ENCODE peak calls at places on chromosomes 2 and 18, in five cellular contexts. One of them, this sample, is unnamed.

GRCh38 chr2:71064110-71064611 is 4.3 kb upstream of the NAGK start:
- DNase-seq in suprapubic skin: no peak
- DNase-seq in cardiac muscle cell: no peak
- DNase-seq in cardiac fibroblast: no peak
- DNase-seq in nephron progenitor cell: no peak
- DNase-seq in this sample: no peak

GRCh38 chr2:3198119-3198518 is 179.5 kb downstream of the EIPR1 start:
- DNase-seq in suprapubic skin: no peak
- DNase-seq in cardiac muscle cell: no peak
- DNase-seq in cardiac fibroblast: no peak
- DNase-seq in nephron progenitor cell: peak
- DNase-seq in this sample: no peak

GRCh38 chr18:32308493-32309120 is 118.8 kb downstream of the MEP1B start:
- DNase-seq in suprapubic skin: no peak
- DNase-seq in cardiac muscle cell: peak
- DNase-seq in cardiac fibroblast: peak
- DNase-seq in nephron progenitor cell: no peak
- DNase-seq in this sample: no peak

GRCh38 chr2:129748250-129748649 is 231.2 kb upstream of the RAB6C start:
- DNase-seq in suprapubic skin: peak
- DNase-seq in cardiac muscle cell: no peak
- DNase-seq in cardiac fibroblast: no peak
- DNase-seq in nephron progenitor cell: no peak
- DNase-seq in this sample: no peak

GRCh38 chr2:74583504-74583903 is 29.0 kb downstream of the DOK1 start:
- DNase-seq in suprapubic skin: no peak
- DNase-seq in cardiac muscle cell: peak
- DNase-seq in cardiac fibroblast: peak
- DNase-seq in nephron progenitor cell: no peak
- DNase-seq in this sample: no peak

GRCh38 chr2:158745067-158745865 is 49.9 kb upstream of the DAPL1 start:
- DNase-seq in suprapubic skin: no peak
- DNase-seq in cardiac muscle cell: peak
- DNase-seq in cardiac fibroblast: peak
- DNase-seq in nephron progenitor cell: peak
- DNase-seq in this sample: no peak

GRCh38 chr2:47916437-47916836 is 10.1 kb upstream of the FBXO11 start:
- DNase-seq in suprapubic skin: no peak
- DNase-seq in cardiac muscle cell: no peak
- DNase-seq in cardiac fibroblast: no peak
- DNase-seq in nephron progenitor cell: no peak
- DNase-seq in this sample: no peak

GRCh38 chr18:47899107-47899840 is 31.2 kb downstream of the SMAD2 start:
- DNase-seq in suprapubic skin: no peak
- DNase-seq in cardiac muscle cell: peak
- DNase-seq in cardiac fibroblast: no peak
- DNase-seq in nephron progenitor cell: no peak
- DNase-seq in this sample: no peak

GRCh38 chr2:10489842-10490555 is 41.9 kb upstream of the ODC1 start:
- DNase-seq in suprapubic skin: peak
- DNase-seq in cardiac muscle cell: no peak
- DNase-seq in cardiac fibroblast: no peak
- DNase-seq in nephron progenitor cell: no peak
- DNase-seq in this sample: no peak

GRCh38 chr2:54404270-54404669 is 51.9 kb upstream of the SPTBN1 start:
- DNase-seq in suprapubic skin: no peak
- DNase-seq in cardiac muscle cell: peak
- DNase-seq in cardiac fibroblast: peak
- DNase-seq in nephron progenitor cell: no peak
- DNase-seq in this sample: no peak

GRCh38 chr2:139033300-139033699 is 253.1 kb upstream of the NXPH2 start:
- DNase-seq in suprapubic skin: no peak
- DNase-seq in cardiac muscle cell: peak
- DNase-seq in cardiac fibroblast: peak
- DNase-seq in nephron progenitor cell: no peak
- DNase-seq in this sample: no peak

GRCh38 chr18:32072321-32072720 is 19.4 kb upstream of the RNF138 start:
- DNase-seq in suprapubic skin: no peak
- DNase-seq in cardiac muscle cell: peak
- DNase-seq in cardiac fibroblast: peak
- DNase-seq in nephron progenitor cell: no peak
- DNase-seq in this sample: no peak

GRCh38 chr2:84919885-84920580 is 14.6 kb downstream of the TMSB10 start:
- DNase-seq in suprapubic skin: no peak
- DNase-seq in cardiac muscle cell: peak
- DNase-seq in cardiac fibroblast: peak
- DNase-seq in nephron progenitor cell: no peak
- DNase-seq in this sample: peak

GRCh38 chr2:28991021-28991420 is 9.9 kb downstream of the TOGARAM2 start:
- DNase-seq in suprapubic skin: peak
- DNase-seq in cardiac muscle cell: peak
- DNase-seq in cardiac fibroblast: peak
- DNase-seq in nephron progenitor cell: no peak
- DNase-seq in this sample: no peak

DNA sequence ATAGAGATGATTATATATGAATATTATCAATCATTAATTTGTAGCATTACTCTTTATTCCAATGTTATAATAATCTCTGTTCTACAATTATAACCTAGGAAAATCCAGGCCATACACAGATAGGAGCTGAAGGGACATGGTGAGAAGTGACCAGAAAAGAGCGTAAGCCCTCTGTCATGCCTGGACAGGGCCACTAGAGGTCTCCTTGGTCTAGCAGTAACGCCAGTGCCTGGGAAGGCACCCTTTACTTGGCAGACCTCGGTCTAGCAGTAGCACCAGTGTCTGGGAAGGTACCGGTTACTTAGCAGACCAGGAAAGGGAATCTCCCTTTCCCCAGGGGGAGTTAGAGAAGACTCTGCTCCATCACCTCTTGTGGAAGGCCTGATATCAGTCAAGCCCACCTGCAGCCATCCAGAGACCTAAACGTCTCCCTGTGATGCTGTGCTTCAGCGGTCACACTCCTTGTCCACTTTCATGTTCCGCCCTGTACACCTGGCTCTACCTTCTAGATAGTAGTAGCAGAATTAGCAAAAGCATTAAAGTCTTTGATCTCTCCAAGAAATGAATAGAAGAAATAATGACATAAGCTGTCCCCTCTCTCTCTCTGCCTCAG is 447.5 kb upstream of the FSIP2 start:
- DNase-seq in suprapubic skin: no peak
- DNase-seq in cardiac muscle cell: peak
- DNase-seq in cardiac fibroblast: peak
- DNase-seq in nephron progenitor cell: peak
- DNase-seq in this sample: peak
- TF ChIP-seq CTCF in suprapubic skin: no peak
- TF ChIP-seq CTCF in cardiac muscle cell: peak
- TF ChIP-seq CTCF in cardiac fibroblast: peak
- TF ChIP-seq CTCF in nephron progenitor cell: peak
- TF ChIP-seq CTCF in this sample: peak

GRCh38 chr2:41968182-41968578 is 79.6 kb upstream of the PKDCC start:
- DNase-seq in suprapubic skin: no peak
- DNase-seq in cardiac muscle cell: no peak
- DNase-seq in cardiac fibroblast: no peak
- DNase-seq in nephron progenitor cell: no peak
- DNase-seq in this sample: no peak
- TF ChIP-seq CTCF in suprapubic skin: no peak
- TF ChIP-seq CTCF in cardiac muscle cell: no peak
- TF ChIP-seq CTCF in cardiac fibroblast: no peak
- TF ChIP-seq CTCF in nephron progenitor cell: no peak
- TF ChIP-seq CTCF in this sample: no peak

DNA sequence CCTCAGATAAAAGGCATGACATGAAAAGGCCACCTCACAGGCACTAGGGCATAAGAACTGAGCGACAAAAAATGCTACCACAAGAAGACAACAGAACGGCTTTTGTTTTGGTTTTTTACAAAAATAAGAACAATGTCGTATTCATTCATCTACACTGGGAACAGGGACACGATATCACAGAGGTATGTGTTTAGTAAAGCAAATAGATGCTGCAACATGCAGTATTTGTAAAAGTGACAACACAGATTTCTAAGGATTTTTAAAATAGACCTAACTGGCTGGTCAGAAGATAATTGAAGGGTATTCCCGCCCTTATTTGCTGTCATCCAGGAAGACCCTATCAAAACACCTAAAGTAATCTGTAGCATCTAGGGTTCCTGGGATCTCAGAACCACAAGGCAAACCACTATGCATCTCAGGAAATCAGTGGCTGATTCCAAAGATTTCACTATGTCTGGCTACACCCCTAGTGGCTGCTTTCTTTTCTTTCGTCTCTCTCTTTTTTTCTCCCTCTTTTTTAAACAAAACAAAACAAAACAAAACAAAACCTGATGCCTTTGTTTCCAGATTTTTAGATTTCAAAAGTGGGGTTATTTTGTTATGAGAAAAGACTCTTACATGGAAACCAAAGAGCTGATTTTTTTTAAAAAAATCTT is 97.2 kb downstream of the BCL11A start:
- DNase-seq in suprapubic skin: no peak
- DNase-seq in cardiac muscle cell: no peak
- DNase-seq in cardiac fibroblast: no peak
- DNase-seq in nephron progenitor cell: no peak
- DNase-seq in this sample: no peak
- TF ChIP-seq CTCF in suprapubic skin: no peak
- TF ChIP-seq CTCF in cardiac muscle cell: no peak
- TF ChIP-seq CTCF in cardiac fibroblast: no peak
- TF ChIP-seq CTCF in nephron progenitor cell: no peak
- TF ChIP-seq CTCF in this sample: no peak

GRCh38 chr2:88949336-88949735 is 257.9 kb downstream of the RPIA start:
- DNase-seq in suprapubic skin: no peak
- DNase-seq in cardiac muscle cell: no peak
- DNase-seq in cardiac fibroblast: no peak
- DNase-seq in nephron progenitor cell: no peak
- DNase-seq in this sample: no peak

GRCh38 chr2:88955607-88956006 is 264.1 kb downstream of the RPIA start:
- DNase-seq in suprapubic skin: no peak
- DNase-seq in cardiac muscle cell: no peak
- DNase-seq in cardiac fibroblast: no peak
- DNase-seq in nephron progenitor cell: no peak
- DNase-seq in this sample: no peak

DNA sequence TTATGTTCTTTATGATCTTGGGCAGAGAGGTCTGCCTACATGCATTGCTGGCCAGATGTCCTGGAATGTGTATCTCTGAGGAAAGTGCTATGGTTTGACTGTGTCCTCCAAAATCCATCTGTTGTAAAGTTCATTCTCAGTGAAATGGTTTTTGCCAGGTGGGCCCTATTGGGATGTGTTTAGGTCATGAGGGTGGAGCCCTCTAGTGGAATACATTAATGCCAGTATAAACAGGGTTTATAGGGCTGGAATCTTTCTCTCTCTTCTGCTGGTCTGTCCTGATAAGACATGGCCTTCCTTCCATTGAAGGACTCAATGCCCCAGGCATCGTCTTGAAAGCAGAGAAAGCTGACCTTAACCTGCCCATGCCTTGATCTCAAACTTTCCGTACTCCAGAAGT is 258.5 kb downstream of the RPIA start:
- DNase-seq in suprapubic skin: no peak
- DNase-seq in cardiac muscle cell: peak
- DNase-seq in cardiac fibroblast: peak
- DNase-seq in nephron progenitor cell: no peak
- DNase-seq in this sample: no peak
- TF ChIP-seq CTCF in suprapubic skin: no peak
- TF ChIP-seq CTCF in cardiac muscle cell: peak
- TF ChIP-seq CTCF in cardiac fibroblast: no peak
- TF ChIP-seq CTCF in nephron progenitor cell: no peak
- TF ChIP-seq CTCF in this sample: peak

GRCh38 chr2:11996618-11997017 is 250.2 kb downstream of the LPIN1 start:
- DNase-seq in suprapubic skin: no peak
- DNase-seq in cardiac muscle cell: peak
- DNase-seq in cardiac fibroblast: no peak
- DNase-seq in nephron progenitor cell: no peak
- DNase-seq in this sample: no peak
- TF ChIP-seq CTCF in suprapubic skin: no peak
- TF ChIP-seq CTCF in cardiac muscle cell: no peak
- TF ChIP-seq CTCF in cardiac fibroblast: no peak
- TF ChIP-seq CTCF in nephron progenitor cell: no peak
- TF ChIP-seq CTCF in this sample: no peak

DNA sequence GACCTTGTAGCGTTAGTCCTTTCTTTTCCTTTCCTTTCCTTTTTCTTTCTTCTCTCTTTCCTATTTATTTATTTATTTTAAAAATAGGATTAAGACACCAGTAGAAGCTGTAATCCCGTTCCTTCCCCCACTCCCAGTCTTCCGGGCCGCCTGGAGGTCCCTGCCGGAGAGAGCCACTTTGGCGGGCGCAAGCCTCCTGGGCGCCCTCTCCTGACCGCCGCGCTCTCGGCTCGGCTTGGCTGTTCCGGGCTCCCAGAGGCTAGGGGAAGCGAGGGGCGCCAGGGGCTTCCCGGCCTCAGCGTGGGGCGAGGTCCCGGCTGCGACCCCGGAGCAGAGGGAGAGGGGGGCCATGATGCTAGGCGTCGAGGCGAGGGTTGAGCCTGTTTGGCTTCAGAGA is 10.9 kb downstream of the MEIS1 start:
- DNase-seq in suprapubic skin: no peak
- DNase-seq in cardiac muscle cell: no peak
- DNase-seq in cardiac fibroblast: no peak
- DNase-seq in nephron progenitor cell: peak
- DNase-seq in this sample: no peak
- TF ChIP-seq CTCF in suprapubic skin: no peak
- TF ChIP-seq CTCF in cardiac muscle cell: peak
- TF ChIP-seq CTCF in cardiac fibroblast: no peak
- TF ChIP-seq CTCF in nephron progenitor cell: no peak
- TF ChIP-seq CTCF in this sample: no peak

DNA sequence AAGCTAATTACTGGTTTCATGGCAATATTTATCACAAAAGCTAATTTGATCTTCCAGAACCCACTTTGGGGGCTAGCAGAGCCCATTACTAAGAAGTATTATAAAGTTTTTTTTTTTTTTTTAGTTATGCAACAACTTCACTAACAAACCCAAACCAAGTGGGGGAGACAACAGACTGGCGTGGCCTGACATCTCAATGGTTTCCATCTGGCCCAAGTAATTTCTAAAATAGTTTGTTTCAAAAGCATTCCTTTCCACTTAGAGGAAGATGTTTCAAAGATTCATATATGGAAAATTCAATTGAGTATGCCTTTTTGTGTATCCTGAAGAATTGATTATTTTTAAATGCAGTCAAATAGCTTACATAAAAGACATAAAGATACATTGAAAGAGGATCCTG is 367.1 kb downstream of the HRH4 start:
- DNase-seq in suprapubic skin: no peak
- DNase-seq in cardiac muscle cell: no peak
- DNase-seq in cardiac fibroblast: no peak
- DNase-seq in nephron progenitor cell: no peak
- DNase-seq in this sample: no peak
- TF ChIP-seq CTCF in suprapubic skin: no peak
- TF ChIP-seq CTCF in cardiac muscle cell: no peak
- TF ChIP-seq CTCF in cardiac fibroblast: no peak
- TF ChIP-seq CTCF in nephron progenitor cell: no peak
- TF ChIP-seq CTCF in this sample: no peak

GRCh38 chr2:203934006-203934632 is 2.4 kb upstream of the ICOS start:
- DNase-seq in suprapubic skin: no peak
- DNase-seq in cardiac muscle cell: no peak
- DNase-seq in cardiac fibroblast: no peak
- DNase-seq in nephron progenitor cell: no peak
- DNase-seq in this sample: no peak

GRCh38 chr2:203925512-203926158 is 10.9 kb upstream of the ICOS start:
- DNase-seq in suprapubic skin: no peak
- DNase-seq in cardiac muscle cell: no peak
- DNase-seq in cardiac fibroblast: no peak
- DNase-seq in nephron progenitor cell: no peak
- DNase-seq in this sample: no peak

GRCh38 chr2:203928849-203929248 is 7.7 kb upstream of the ICOS start:
- DNase-seq in suprapubic skin: no peak
- DNase-seq in cardiac muscle cell: peak
- DNase-seq in cardiac fibroblast: peak
- DNase-seq in nephron progenitor cell: no peak
- DNase-seq in this sample: no peak
- TF ChIP-seq CTCF in suprapubic skin: no peak
- TF ChIP-seq CTCF in cardiac muscle cell: peak
- TF ChIP-seq CTCF in cardiac fibroblast: peak
- TF ChIP-seq CTCF in nephron progenitor cell: peak
- TF ChIP-seq CTCF in this sample: peak

GRCh38 chr2:237307495-237307894 is 106.5 kb downstream of the COL6A3 start:
- DNase-seq in suprapubic skin: no peak
- DNase-seq in cardiac muscle cell: no peak
- DNase-seq in cardiac fibroblast: no peak
- DNase-seq in nephron progenitor cell: no peak
- DNase-seq in this sample: no peak
- TF ChIP-seq CTCF in suprapubic skin: no peak
- TF ChIP-seq CTCF in cardiac muscle cell: no peak
- TF ChIP-seq CTCF in cardiac fibroblast: no peak
- TF ChIP-seq CTCF in nephron progenitor cell: no peak
- TF ChIP-seq CTCF in this sample: no peak

This sample was measured in RWPE2.